ENCODE peak calls at places on chromosome 16, in four cellular contexts. T is GM23338, C is OCI-LY7, W is fibroblast of lung. F is an unnamed sample.

GRCh38 chr16:22847100-22847499 is 33.1 kb downstream of the HS3ST2 start:
- DNase-seq in C (no peak), W (no peak), T (no peak), F (no peak)

GRCh38 chr16:35731341-35732040 is 2272.1 kb downstream of the TP53TG3F start:
- DNase-seq in T (no peak), W (no peak), C (no peak), F (no peak)

GRCh38 chr16:10750793-10751192 is 7.2 kb downstream of the NUBP1 start:
- DNase-seq in C (no peak), T (no peak), W (no peak), F (no peak)

GRCh38 chr16:55779391-55780094 is 53.4 kb downstream of the CES1 start:
- DNase-seq in C (no peak), W (no peak), T (no peak), F (no peak)

GRCh38 chr16:2752850-2753522 is 548 bp downstream of the SRRM2 start:
- DNase-seq in C (peak; percentile 79), W (peak; percentile 66), T (peak; percentile 76), F (peak; percentile 90)

GRCh38 chr16:48383877-48384304 is 1.3 kb downstream of the SIAH1 start:
- DNase-seq in T (peak; percentile 35), C (peak; percentile 27), W (peak; percentile 41), F (peak; percentile 49)

GRCh38 chr16:56874800-56875199 is 9.8 kb downstream of the SLC12A3 start:
- DNase-seq in C (no peak), W (peak; percentile 73), T (peak; percentile 38), F (no peak)

GRCh38 chr16:79509221-79509631 is 91.3 kb downstream of the MAF start:
- DNase-seq in T (peak; percentile 11), W (no peak), C (no peak), F (no peak)

GRCh38 chr16:69270395-69270794 is 40.8 kb upstream of the VPS4A start:
- DNase-seq in W (no peak), C (no peak), T (no peak), F (no peak)

GRCh38 chr16:53743149-53743566 is 39.2 kb downstream of the FTO start:
- DNase-seq in W (no peak), T (peak; percentile 73), C (peak; percentile 34), F (peak; percentile 55)

GRCh38 chr16:275786-276232 is at the start of gene RGS11:
- DNase-seq in W (no peak), T (no peak), C (no peak), F (peak; percentile 45)
- H2AFZ ChIP-seq in W (peak within 1 kb of the TSS; percentile 57), T (peak within 1 kb of the TSS; percentile 93), C (no peak within 1 kb of the TSS), F (peak within 1 kb of the TSS; percentile 63)

GRCh38 chr16:84350611-84351400 is 17.5 kb upstream of the ATP2C2 start:
- DNase-seq in C (no peak), W (no peak), T (no peak), F (no peak)

GRCh38 chr16:84351630-84352029 is 16.7 kb upstream of the ATP2C2 start:
- DNase-seq in W (no peak), T (no peak), C (no peak), F (no peak)

GRCh38 chr16:84348386-84348785 is 20.0 kb upstream of the ATP2C2 start:
- DNase-seq in T (no peak), W (no peak), C (no peak), F (no peak)

GRCh38 chr16:84347161-84347560 is 21.2 kb upstream of the ATP2C2 start:
- DNase-seq in C (no peak), W (no peak), T (no peak), F (no peak)

DNA sequence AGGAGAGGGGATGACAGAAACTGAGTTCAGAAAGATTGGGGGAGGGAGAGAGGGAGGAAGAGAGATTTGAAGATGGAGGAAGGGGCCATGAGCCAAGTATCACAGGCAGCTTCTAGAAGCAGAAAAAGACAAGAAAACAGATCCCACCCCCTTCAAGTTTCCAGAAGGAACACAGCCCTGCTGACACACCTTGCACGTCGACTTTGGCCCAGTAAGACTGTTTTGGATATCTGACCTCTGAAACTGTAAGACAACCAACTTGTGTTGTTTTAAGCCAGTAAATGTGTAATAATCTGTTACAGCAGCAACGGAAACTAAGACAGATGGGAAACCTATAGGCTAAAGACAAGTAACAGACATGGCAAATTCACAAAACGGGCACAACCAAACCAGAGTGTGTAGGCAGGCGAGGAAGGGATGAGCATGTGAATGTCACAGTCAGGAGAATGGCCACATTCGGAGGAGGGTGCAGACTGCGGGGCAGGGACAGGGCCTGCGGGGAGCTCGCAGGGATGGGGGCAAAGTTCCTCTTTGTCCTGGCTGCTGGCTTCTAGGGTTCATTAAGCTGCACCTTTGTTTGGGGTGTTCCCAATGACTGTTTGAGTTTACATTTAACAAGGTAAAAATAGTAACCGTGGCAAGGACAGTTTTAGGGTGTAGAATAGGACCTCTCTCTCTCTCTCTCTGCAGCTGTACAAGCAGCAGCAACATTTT is 18.3 kb upstream of the ATP2C2 start:
- DNase-seq in T (no peak), C (no peak), W (no peak), F (no peak)
- H2AFZ ChIP-seq in T (peak overlapping the region; percentile 28), C (no peak overlapping the region), W (no peak overlapping the region), F (no peak overlapping the region)

GRCh38 chr16:20216818-20217217 is 110.5 kb downstream of the GP2 start:
- DNase-seq in T (peak; percentile 9), C (no peak), W (no peak), F (no peak)
- H2AFZ ChIP-seq in T (peak overlapping the region; percentile 72), C (no peak overlapping the region), W (no peak overlapping the region), F (no peak overlapping the region)

GRCh38 chr16:29726845-29727379 is 18.9 kb downstream of the C16orf54 start:
- DNase-seq in C (no peak), W (no peak), T (no peak), F (no peak)
- H2AFZ ChIP-seq in C (no peak overlapping the region), W (no peak overlapping the region), T (no peak overlapping the region), F (no peak overlapping the region)

DNA sequence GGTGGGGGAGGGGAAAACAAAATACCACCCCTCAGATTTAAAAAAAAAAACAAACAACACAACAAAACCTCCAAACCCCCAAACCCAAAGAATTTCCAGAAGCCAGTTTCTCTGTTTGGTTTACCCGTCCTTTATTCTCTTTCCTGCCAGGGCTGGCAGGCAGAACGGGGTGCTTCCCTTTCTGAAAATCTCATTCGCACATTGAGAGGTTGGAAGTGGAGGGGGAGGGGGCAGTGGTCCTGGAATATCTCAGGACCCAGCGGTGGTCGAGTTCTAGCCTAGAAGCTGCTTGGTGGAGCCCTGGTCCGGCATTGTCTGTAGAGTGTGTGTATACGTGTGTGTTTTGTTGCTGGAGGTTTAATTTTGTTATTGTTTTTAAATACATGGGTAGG is 1.3 kb downstream of the CMIP start:
- DNase-seq in C (no peak), T (peak; percentile 68), W (no peak), F (peak; percentile 45)
- H2AFZ ChIP-seq in C (no peak overlapping the region), T (no peak overlapping the region), W (peak overlapping the region; percentile 46), F (peak overlapping the region; percentile 42)

GRCh38 chr16:4416200-4417032 is at the start of gene CORO7:
- DNase-seq in W (peak; percentile 81), T (peak; percentile 93), C (peak; percentile 96), F (peak; percentile 93)
- H2AFZ ChIP-seq in W (peak within 1 kb of the TSS; percentile 89), T (peak within 1 kb of the TSS; percentile 99), C (peak within 1 kb of the TSS; percentile 76), F (peak within 1 kb of the TSS; percentile 86)

GRCh38 chr16:86610779-86611516 is 32.6 kb downstream of the FOXL1 start:
- DNase-seq in C (no peak), W (no peak), T (no peak), F (no peak)
- H2AFZ ChIP-seq in C (no peak overlapping the region), W (no peak overlapping the region), T (no peak overlapping the region), F (peak overlapping the region; percentile 3)